ENCODE peak calls at places on chromosomes 4 and X, in six cellular contexts. C is breast epithelium, D is upper lobe of left lung, S is A549, I is uterus, A is suprapubic skin. M is an unnamed sample. For H3K4me1, the result is how much of the 10 kb centered on the place peaks cover.

GRCh38 chr4:93710101-93710846 is 118.3 kb upstream of the ATOH1 start:
- DNase-seq in C (no peak), D (no peak), S (no peak), I (no peak), A (no peak), M (no peak)

GRCh38 chrX:14875624-14876023 is 2.4 kb downstream of the MOSPD2 start:
- DNase-seq in C (no peak), D (no peak), S (no peak), I (no peak), A (no peak), M (no peak)

GRCh38 chr4:7721984-7722551 is 217.6 kb downstream of the AFAP1 start:
- DNase-seq in C (no peak), D (no peak), S (no peak), I (no peak), A (no peak), M (no peak)

GRCh38 chr4:6345096-6345830 is 75.6 kb downstream of the WFS1 start:
- DNase-seq in C (no peak), D (peak), S (no peak), I (no peak), A (no peak), M (no peak)

GRCh38 chr4:40484346-40484745 is 145.3 kb downstream of the RBM47 start:
- DNase-seq in C (no peak), D (no peak), S (no peak), I (no peak), A (no peak), M (no peak)

GRCh38 chr4:39118034-39118658 is 56.1 kb downstream of the KLHL5 start:
- DNase-seq in C (no peak), D (no peak), S (no peak), I (no peak), A (no peak), M (no peak)

GRCh38 chr4:187618701-187619278 is 376.8 kb upstream of the ZFP42 start:
- DNase-seq in C (no peak), D (no peak), S (no peak), I (no peak), A (no peak), M (no peak)

GRCh38 chrX:41095962-41096955 is 11.0 kb downstream of the USP9X start:
- DNase-seq in C (no peak), D (no peak), S (no peak), I (no peak), A (no peak), M (no peak)

GRCh38 chr4:8882239-8882638 is 10.6 kb upstream of the HMX1 start:
- DNase-seq in C (no peak), D (no peak), S (no peak), I (no peak), A (no peak), M (no peak)

GRCh38 chrX:118588715-118589114 is 93.1 kb downstream of the DOCK11 start:
- DNase-seq in C (no peak), D (no peak), S (no peak), I (no peak), A (no peak), M (no peak)
- H3K27ac ChIP-seq in C (no peak), D (no peak), S (no peak), I (no peak), A (no peak), M (no peak)

GRCh38 chr4:113145519-113146291 is 96.3 kb downstream of the ANK2 start:
- DNase-seq in C (no peak), D (no peak), S (no peak), I (no peak), A (no peak), M (no peak)
- H3K4me1 ChIP-seq in C (under half), D (under half), S (under half), I (under half), A (under half), M (under half)

GRCh38 chr4:107721436-107722090 is 1.5 kb upstream of the PAPSS1 start:
- DNase-seq in C (no peak), D (peak), S (no peak), I (no peak), A (no peak), M (peak)

GRCh38 chr4:107719211-107719926 is 665 bp downstream of the PAPSS1 start:
- DNase-seq in C (peak), D (no peak), S (no peak), I (no peak), A (no peak), M (no peak)

GRCh38 chr4:107718351-107718965 is 1.6 kb downstream of the PAPSS1 start:
- DNase-seq in C (no peak), D (no peak), S (no peak), I (no peak), A (no peak), M (no peak)

DNA sequence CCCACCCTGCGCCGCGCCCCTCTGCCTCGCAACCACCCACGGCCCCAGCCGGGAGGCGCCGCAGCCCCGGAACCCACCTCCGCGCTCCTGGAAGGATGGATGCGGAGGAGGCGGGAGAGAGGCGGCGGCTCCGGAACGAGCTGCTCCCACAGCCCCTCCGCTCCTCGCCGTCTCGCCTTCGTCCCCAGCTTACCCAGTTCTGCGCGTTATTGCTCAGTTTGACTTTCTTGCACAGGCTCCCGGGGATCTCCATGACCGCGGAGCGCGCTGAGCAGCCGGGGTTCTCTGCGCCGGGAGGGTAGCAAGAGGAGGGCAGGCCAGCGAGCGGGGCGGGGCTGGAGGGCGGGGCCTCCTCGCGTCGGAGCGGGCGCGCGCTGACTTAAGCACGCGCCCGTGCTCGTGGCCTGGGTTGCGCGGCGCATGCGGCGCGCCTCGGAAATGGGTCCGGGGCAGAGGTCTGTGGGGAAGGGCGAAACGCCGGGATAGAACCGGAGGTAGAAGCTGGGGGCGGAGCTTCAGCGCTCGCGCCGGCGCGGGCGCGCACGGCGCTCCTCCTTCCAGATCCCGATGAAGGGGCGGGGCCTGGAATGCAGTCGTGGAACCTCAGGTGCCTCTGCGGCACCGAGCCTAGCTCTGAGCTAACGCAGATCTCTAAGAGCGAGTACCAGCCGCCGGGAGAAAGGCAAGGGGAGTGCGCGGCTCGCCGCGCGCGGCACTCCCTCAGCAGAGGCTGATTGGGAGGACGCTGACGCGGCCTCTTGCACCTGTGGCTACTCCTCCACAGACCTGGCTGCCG is at the start of gene PAPSS1:
- DNase-seq in C (peak), D (peak), S (peak), I (peak), A (peak), M (peak)
- TF ChIP-seq POLR2A in C (peak), D (peak), S (peak), I (peak), A (no peak), M (peak)

GRCh38 chr4:182492456-182492855 is 249.3 kb downstream of the TENM3 start:
- DNase-seq in C (no peak), D (no peak), S (no peak), I (no peak), A (no peak), M (no peak)
- H3K27ac ChIP-seq in C (no peak), D (no peak), S (no peak), I (no peak), A (no peak), M (no peak)

GRCh38 chr4:185424905-185425599 is 712 bp downstream of the UFSP2 start:
- DNase-seq in C (no peak), D (no peak), S (no peak), I (no peak), A (no peak), M (no peak)
- H3K4me1 ChIP-seq in C (under half), D (under half), S (under half), I (under half), A (under half), M (under half)